ENCODE peak calls at places on chromosomes 12 and 14, in four cellular contexts. R is lower leg skin, L is LNCaP clone FGC, Y is A549. X is an unnamed sample.

GRCh38 chr12:123389560-123390351 is 5.8 kb downstream of the KMT5A start:
- DNase-seq in R (peak; percentile 89), L (peak; percentile 58), Y (no peak), X (peak; percentile 56)

GRCh38 chr12:28107679-28108078 is 82.6 kb upstream of the CCDC91 start:
- DNase-seq in R (no peak), L (no peak), Y (no peak), X (no peak)

GRCh38 chr12:116708826-116709756 is 28.8 kb downstream of the SPRING1 start:
- DNase-seq in R (no peak), L (peak; percentile 46), Y (peak; percentile 74), X (peak; percentile 43)

GRCh38 chr12:57896139-57896436 is 45.3 kb upstream of the ATP23 start:
- DNase-seq in R (no peak), L (no peak), Y (no peak), X (no peak)

GRCh38 chr12:130965668-130966067 is 12.0 kb downstream of the ADGRD1 start:
- DNase-seq in R (no peak), L (no peak), Y (no peak), X (no peak)

GRCh38 chr12:32533971-32534590 is 134.7 kb downstream of the FGD4 start:
- DNase-seq in R (peak; percentile 89), L (peak; percentile 95), Y (peak; percentile 84), X (peak; percentile 38)

GRCh38 chr12:53499261-53500118 is at the start of gene MAP3K12:
- DNase-seq in R (peak; percentile 93), L (no peak), Y (peak; percentile 72), X (peak; percentile 68)

GRCh38 chr12:113905829-113906228 is 60.3 kb downstream of the RBM19 start:
- DNase-seq in R (no peak), L (no peak), Y (no peak), X (no peak)

GRCh38 chr12:6141048-6141447 is 16.6 kb upstream of the VWF start:
- DNase-seq in R (peak; percentile 73), L (no peak), Y (no peak), X (no peak)

GRCh38 chr12:52975204-52975603 is 26.3 kb downstream of the KRT18 start:
- DNase-seq in R (no peak), L (no peak), Y (no peak), X (no peak)

GRCh38 chr12:7369274-7369729 is 65.4 kb downstream of the ACSM4 start:
- DNase-seq in R (peak; percentile 86), L (peak; percentile 40), Y (no peak), X (peak; percentile 76)

GRCh38 chr12:31362115-31362758 is 36.3 kb upstream of the SINHCAF start:
- DNase-seq in R (no peak), L (no peak), Y (no peak), X (peak; percentile 13)

GRCh38 chr14:92450351-92451070 is 63.1 kb upstream of the RIN3 start:
- DNase-seq in R (peak; percentile 80), L (no peak), Y (no peak), X (no peak)

GRCh38 chr12:123498126-123498825 is 35.2 kb downstream of the RILPL1 start:
- DNase-seq in R (no peak), L (no peak), Y (peak; percentile 21), X (peak; percentile 51)

GRCh38 chr14:92902726-92903125 is 20.2 kb upstream of the CHGA start:
- DNase-seq in R (no peak), L (no peak), Y (no peak), X (no peak)

GRCh38 chr12:46459111-46459510 is 86.5 kb upstream of the SLC38A2 start:
- DNase-seq in R (no peak), L (no peak), Y (no peak), X (no peak)

GRCh38 chr14:24710403-24711063 is 76.5 kb upstream of the GZMB start:
- DNase-seq in R (peak; percentile 91), L (peak; percentile 21), Y (peak; percentile 58), X (peak; percentile 73)

GRCh38 chr14:61527325-61528100 is 167.8 kb upstream of the HIF1A start:
- DNase-seq in R (peak; percentile 82), L (no peak), Y (peak; percentile 68), X (no peak)

GRCh38 chr14:100469632-100470522 is 117.3 kb downstream of the BEGAIN start:
- DNase-seq in R (no peak), L (no peak), Y (no peak), X (no peak)

GRCh38 chr12:4828176-4828575 is 81.5 kb upstream of the KCNA1 start:
- DNase-seq in R (no peak), L (no peak), Y (no peak), X (no peak)

GRCh38 chr12:47730341-47730744 is 5.1 kb upstream of the ENDOU start:
- DNase-seq in R (no peak), L (peak; percentile 77), Y (no peak), X (no peak)

GRCh38 chr14:68975667-68976066 is 3.4 kb downstream of the ACTN1 start:
- DNase-seq in R (peak; percentile 91), L (no peak), Y (no peak), X (no peak)

GRCh38 chr12:111434680-111435338 is 29.1 kb downstream of the SH2B3 start:
- DNase-seq in R (peak; percentile 90), L (no peak), Y (no peak), X (peak; percentile 93)

GRCh38 chr12:111596985-111597730 is 2.0 kb downstream of the ATXN2 start:
- DNase-seq in R (peak; percentile 87), L (peak; percentile 65), Y (peak; percentile 85), X (peak; percentile 72)

GRCh38 chr12:43795716-43796282 is 10.3 kb downstream of the TWF1 start:
- DNase-seq in R (no peak), L (peak; percentile 90), Y (peak; percentile 58), X (no peak)

GRCh38 chr12:131986847-131987398 is 37.2 kb downstream of the EP400 start:
- DNase-seq in R (no peak), L (no peak), Y (no peak), X (no peak)

GRCh38 chr12:92928962-92929915 is at the start of gene EEA1:
- DNase-seq in R (peak; percentile 99), L (peak; percentile 88), Y (peak; percentile 98), X (peak; percentile 99)

GRCh38 chr14:36256131-36256801 is 64.2 kb downstream of the MBIP start:
- DNase-seq in R (no peak), L (peak; percentile 30), Y (no peak), X (no peak)
- H3K4me3 ChIP-seq in R (no peak overlapping the region), L (no peak overlapping the region), Y (no peak overlapping the region), X (no peak overlapping the region)

GRCh38 chr12:16189849-16190248 is 87.6 kb downstream of the SLC15A5 start:
- DNase-seq in R (no peak), L (no peak), Y (peak; percentile 73), X (peak; percentile 7)
- TF ChIP-seq CTCF in R (no peak), L (peak; percentile 52), Y (peak; percentile 64), X (peak; percentile 10)

DNA sequence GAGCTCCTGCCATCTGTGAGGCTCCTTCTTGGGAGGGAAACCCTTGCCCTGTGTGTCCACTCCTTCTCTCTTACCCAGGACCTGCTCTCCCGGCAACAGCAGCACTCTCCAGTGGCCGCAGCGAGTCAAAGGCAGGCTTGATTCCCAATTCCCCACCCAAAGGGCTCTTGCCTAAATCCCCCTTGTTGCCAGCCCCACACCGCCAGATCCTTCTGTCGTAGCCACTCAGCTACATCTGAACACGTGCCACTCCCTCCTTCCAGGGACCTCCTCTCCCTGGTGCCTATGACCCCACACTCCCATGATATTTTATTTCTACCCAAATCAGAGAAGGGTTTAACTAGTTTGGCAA is 14.2 kb upstream of the SELPLG start:
- DNase-seq in R (peak; percentile 59), L (no peak), Y (no peak), X (no peak)
- H3K4me3 ChIP-seq in R (no peak overlapping the region), L (no peak overlapping the region), Y (no peak overlapping the region), X (no peak overlapping the region)

GRCh38 chr14:58151701-58152568 is at the start of gene ARMH4:
- DNase-seq in R (peak; percentile 94), L (no peak), Y (peak; percentile 73), X (peak; percentile 80)
- TF ChIP-seq CTCF in R (no peak), L (no peak), Y (no peak), X (no peak)

X was measured in GM12865.